ENCODE peak calls at places on chromosomes 2 and 18, in ten cellular contexts. One of them, this sample, is unnamed.

GRCh38 chr2:10196275-10196892 is 73.8 kb downstream of the RRM2 start:
- DNase-seq in cardiac muscle cell: peak; percentile 51
- DNase-seq in nephron progenitor cell: no peak
- DNase-seq in GM23338: no peak
- DNase-seq in fibroblast of mammary gland: no peak
- DNase-seq in lower lobe of right lung: no peak
- DNase-seq in A673: no peak
- DNase-seq in Panc1: no peak
- DNase-seq in IMR-90: no peak
- DNase-seq in PC-3: no peak
- DNase-seq in this sample: no peak

GRCh38 chr18:48920408-48921038 is 30.2 kb downstream of the SMAD7 start:
- DNase-seq in GM23338: no peak
- DNase-seq in nephron progenitor cell: no peak
- DNase-seq in lower lobe of right lung: no peak
- DNase-seq in Panc1: no peak
- DNase-seq in cardiac muscle cell: no peak
- DNase-seq in fibroblast of mammary gland: no peak
- DNase-seq in PC-3: no peak
- DNase-seq in IMR-90: no peak
- DNase-seq in A673: no peak
- DNase-seq in this sample: no peak

GRCh38 chr2:88658318-88658717 is 31.1 kb upstream of the EIF2AK3 start:
- DNase-seq in lower lobe of right lung: no peak
- DNase-seq in PC-3: peak; percentile 80
- DNase-seq in fibroblast of mammary gland: peak; percentile 75
- DNase-seq in A673: no peak
- DNase-seq in GM23338: no peak
- DNase-seq in cardiac muscle cell: peak; percentile 65
- DNase-seq in nephron progenitor cell: no peak
- DNase-seq in Panc1: no peak
- DNase-seq in IMR-90: peak; percentile 79
- DNase-seq in this sample: no peak

GRCh38 chr2:70570041-70570661 is 16.5 kb upstream of the TGFA start:
- DNase-seq in cardiac muscle cell: peak; percentile 54
- DNase-seq in Panc1: no peak
- DNase-seq in IMR-90: no peak
- DNase-seq in lower lobe of right lung: peak; percentile 53
- DNase-seq in A673: no peak
- DNase-seq in PC-3: peak; percentile 60
- DNase-seq in nephron progenitor cell: no peak
- DNase-seq in fibroblast of mammary gland: no peak
- DNase-seq in GM23338: peak; percentile 80
- DNase-seq in this sample: no peak

GRCh38 chr2:8674420-8675009 is 7.3 kb upstream of the ID2 start:
- DNase-seq in PC-3: no peak
- DNase-seq in GM23338: no peak
- DNase-seq in cardiac muscle cell: no peak
- DNase-seq in nephron progenitor cell: no peak
- DNase-seq in Panc1: no peak
- DNase-seq in lower lobe of right lung: no peak
- DNase-seq in fibroblast of mammary gland: no peak
- DNase-seq in IMR-90: no peak
- DNase-seq in A673: no peak
- DNase-seq in this sample: no peak

GRCh38 chr2:72895759-72896281 is 8.6 kb downstream of the SPR start:
- DNase-seq in Panc1: no peak
- DNase-seq in lower lobe of right lung: peak; percentile 50
- DNase-seq in nephron progenitor cell: no peak
- DNase-seq in fibroblast of mammary gland: peak; percentile 44
- DNase-seq in IMR-90: peak; percentile 55
- DNase-seq in cardiac muscle cell: peak; percentile 73
- DNase-seq in A673: no peak
- DNase-seq in PC-3: peak; percentile 47
- DNase-seq in GM23338: no peak
- DNase-seq in this sample: no peak

GRCh38 chr2:231364961-231365810 is 30.3 kb upstream of the B3GNT7 start:
- DNase-seq in GM23338: no peak
- DNase-seq in PC-3: peak; percentile 98
- DNase-seq in lower lobe of right lung: peak; percentile 44
- DNase-seq in cardiac muscle cell: peak; percentile 77
- DNase-seq in fibroblast of mammary gland: peak; percentile 26
- DNase-seq in nephron progenitor cell: no peak
- DNase-seq in A673: peak; percentile 20
- DNase-seq in Panc1: peak; percentile 82
- DNase-seq in IMR-90: peak; percentile 89
- DNase-seq in this sample: no peak

GRCh38 chr2:49827366-49827765 is 673.1 kb upstream of the FSHR start:
- DNase-seq in PC-3: no peak
- DNase-seq in IMR-90: no peak
- DNase-seq in A673: no peak
- DNase-seq in fibroblast of mammary gland: no peak
- DNase-seq in nephron progenitor cell: no peak
- DNase-seq in lower lobe of right lung: no peak
- DNase-seq in cardiac muscle cell: no peak
- DNase-seq in GM23338: peak; percentile 43
- DNase-seq in Panc1: no peak
- DNase-seq in this sample: no peak

GRCh38 chr18:48878471-48878870 is 72.3 kb downstream of the SMAD7 start:
- DNase-seq in cardiac muscle cell: no peak
- DNase-seq in lower lobe of right lung: peak; percentile 48
- DNase-seq in IMR-90: no peak
- DNase-seq in fibroblast of mammary gland: no peak
- DNase-seq in GM23338: no peak
- DNase-seq in nephron progenitor cell: no peak
- DNase-seq in A673: no peak
- DNase-seq in Panc1: no peak
- DNase-seq in PC-3: no peak
- DNase-seq in this sample: no peak

DNA sequence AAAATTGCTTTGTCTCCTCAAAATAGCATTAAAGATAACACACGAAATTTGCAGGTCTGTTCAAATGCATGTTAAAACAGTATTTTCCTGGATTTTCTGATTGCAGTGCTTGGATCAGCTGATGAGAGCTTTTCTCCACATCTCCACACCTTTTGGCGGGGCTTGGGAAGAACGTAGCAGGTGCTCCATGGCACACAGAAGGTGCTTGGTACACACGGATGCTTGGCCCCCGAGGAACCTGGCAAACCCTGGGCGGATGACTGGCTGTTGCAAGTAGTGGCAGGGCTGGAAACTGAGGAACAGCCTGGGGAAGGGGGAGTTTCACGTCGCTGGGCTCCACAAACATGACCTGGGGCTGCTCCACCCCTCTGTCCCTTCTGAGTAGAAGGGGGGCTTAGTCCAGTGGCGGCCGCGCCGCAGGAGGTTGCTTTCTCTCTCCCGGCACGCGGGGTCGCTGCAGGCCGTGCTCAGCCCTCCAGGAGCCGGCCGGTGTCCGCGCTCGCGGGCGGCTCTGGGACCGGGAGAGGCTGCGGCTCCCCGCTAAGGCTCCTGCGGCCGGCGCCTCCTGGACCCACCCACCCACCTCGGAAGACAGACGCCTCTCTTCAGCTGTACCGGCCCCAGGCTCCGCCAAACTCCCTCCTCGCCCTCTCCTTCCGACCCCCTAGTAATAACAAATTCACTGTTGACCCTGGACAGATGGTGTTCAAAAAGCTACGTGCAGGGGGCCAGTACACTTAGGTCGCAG is 69.3 kb downstream of the MARCO start:
- DNase-seq in IMR-90: peak; percentile 5
- DNase-seq in Panc1: no peak
- DNase-seq in PC-3: peak; percentile 70
- DNase-seq in cardiac muscle cell: peak; percentile 62
- DNase-seq in lower lobe of right lung: peak; percentile 66
- DNase-seq in nephron progenitor cell: peak; percentile 86
- DNase-seq in fibroblast of mammary gland: peak; percentile 30
- DNase-seq in GM23338: peak; percentile 88
- DNase-seq in A673: peak; percentile 51
- DNase-seq in this sample: peak; percentile 73
- TF ChIP-seq CTCF in IMR-90: peak; percentile 67
- TF ChIP-seq CTCF in Panc1: peak; percentile 90
- TF ChIP-seq CTCF in PC-3: peak; percentile 74
- TF ChIP-seq CTCF in cardiac muscle cell: peak; percentile 61
- TF ChIP-seq CTCF in lower lobe of right lung: peak; percentile 56
- TF ChIP-seq CTCF in nephron progenitor cell: peak; percentile 71
- TF ChIP-seq CTCF in fibroblast of mammary gland: peak; percentile 42
- TF ChIP-seq CTCF in GM23338: peak; percentile 90
- TF ChIP-seq CTCF in A673: peak; percentile 57
- TF ChIP-seq CTCF in this sample: peak; percentile 51

GRCh38 chr18:46290440-46291020 is 186.3 kb downstream of the HAUS1 start:
- DNase-seq in fibroblast of mammary gland: no peak
- DNase-seq in lower lobe of right lung: no peak
- DNase-seq in A673: no peak
- DNase-seq in nephron progenitor cell: no peak
- DNase-seq in Panc1: no peak
- DNase-seq in IMR-90: no peak
- DNase-seq in GM23338: no peak
- DNase-seq in cardiac muscle cell: no peak
- DNase-seq in PC-3: no peak
- DNase-seq in this sample: no peak

GRCh38 chr18:46293699-46294300 is 189.6 kb downstream of the HAUS1 start:
- DNase-seq in A673: peak; percentile 43
- DNase-seq in lower lobe of right lung: no peak
- DNase-seq in fibroblast of mammary gland: no peak
- DNase-seq in GM23338: peak; percentile 76
- DNase-seq in IMR-90: peak; percentile 8
- DNase-seq in Panc1: no peak
- DNase-seq in PC-3: peak; percentile 30
- DNase-seq in cardiac muscle cell: peak; percentile 22
- DNase-seq in nephron progenitor cell: no peak
- DNase-seq in this sample: no peak

GRCh38 chr18:46289931-46290330 is 185.7 kb downstream of the HAUS1 start:
- DNase-seq in GM23338: no peak
- DNase-seq in A673: no peak
- DNase-seq in lower lobe of right lung: no peak
- DNase-seq in PC-3: no peak
- DNase-seq in cardiac muscle cell: no peak
- DNase-seq in fibroblast of mammary gland: no peak
- DNase-seq in Panc1: no peak
- DNase-seq in nephron progenitor cell: no peak
- DNase-seq in IMR-90: no peak
- DNase-seq in this sample: no peak

GRCh38 chr18:46291149-46291548 is 187.0 kb downstream of the HAUS1 start:
- DNase-seq in A673: no peak
- DNase-seq in Panc1: no peak
- DNase-seq in nephron progenitor cell: no peak
- DNase-seq in PC-3: no peak
- DNase-seq in fibroblast of mammary gland: no peak
- DNase-seq in cardiac muscle cell: no peak
- DNase-seq in lower lobe of right lung: no peak
- DNase-seq in GM23338: no peak
- DNase-seq in IMR-90: no peak
- DNase-seq in this sample: peak; percentile 28

DNA sequence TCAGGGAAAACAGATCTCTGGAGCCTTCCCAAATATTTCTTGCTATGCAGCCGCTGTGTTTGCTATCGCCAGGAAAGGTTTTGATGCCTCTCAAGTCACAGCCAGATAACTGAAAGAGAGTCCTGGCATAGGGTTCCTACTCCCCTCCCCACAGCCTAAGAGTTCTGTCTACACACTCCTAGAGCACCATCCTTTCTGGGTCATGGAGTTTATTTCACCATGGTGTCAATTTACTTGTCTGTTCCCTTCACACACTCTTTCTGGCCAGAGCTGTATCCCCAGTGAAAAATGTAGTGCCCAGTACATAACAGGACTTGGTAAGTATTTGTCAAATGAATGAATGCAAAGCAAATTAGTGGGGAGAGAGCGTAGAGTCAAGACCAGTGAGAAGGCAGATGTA is 185.3 kb downstream of the HAUS1 start:
- DNase-seq in fibroblast of mammary gland: no peak
- DNase-seq in lower lobe of right lung: no peak
- DNase-seq in PC-3: no peak
- DNase-seq in cardiac muscle cell: no peak
- DNase-seq in IMR-90: no peak
- DNase-seq in GM23338: no peak
- DNase-seq in Panc1: no peak
- DNase-seq in nephron progenitor cell: no peak
- DNase-seq in A673: no peak
- DNase-seq in this sample: no peak
- TF ChIP-seq CTCF in fibroblast of mammary gland: no peak
- TF ChIP-seq CTCF in lower lobe of right lung: no peak
- TF ChIP-seq CTCF in PC-3: no peak
- TF ChIP-seq CTCF in cardiac muscle cell: no peak
- TF ChIP-seq CTCF in IMR-90: no peak
- TF ChIP-seq CTCF in GM23338: no peak
- TF ChIP-seq CTCF in Panc1: no peak
- TF ChIP-seq CTCF in nephron progenitor cell: no peak
- TF ChIP-seq CTCF in A673: no peak
- TF ChIP-seq CTCF in this sample: no peak

DNA sequence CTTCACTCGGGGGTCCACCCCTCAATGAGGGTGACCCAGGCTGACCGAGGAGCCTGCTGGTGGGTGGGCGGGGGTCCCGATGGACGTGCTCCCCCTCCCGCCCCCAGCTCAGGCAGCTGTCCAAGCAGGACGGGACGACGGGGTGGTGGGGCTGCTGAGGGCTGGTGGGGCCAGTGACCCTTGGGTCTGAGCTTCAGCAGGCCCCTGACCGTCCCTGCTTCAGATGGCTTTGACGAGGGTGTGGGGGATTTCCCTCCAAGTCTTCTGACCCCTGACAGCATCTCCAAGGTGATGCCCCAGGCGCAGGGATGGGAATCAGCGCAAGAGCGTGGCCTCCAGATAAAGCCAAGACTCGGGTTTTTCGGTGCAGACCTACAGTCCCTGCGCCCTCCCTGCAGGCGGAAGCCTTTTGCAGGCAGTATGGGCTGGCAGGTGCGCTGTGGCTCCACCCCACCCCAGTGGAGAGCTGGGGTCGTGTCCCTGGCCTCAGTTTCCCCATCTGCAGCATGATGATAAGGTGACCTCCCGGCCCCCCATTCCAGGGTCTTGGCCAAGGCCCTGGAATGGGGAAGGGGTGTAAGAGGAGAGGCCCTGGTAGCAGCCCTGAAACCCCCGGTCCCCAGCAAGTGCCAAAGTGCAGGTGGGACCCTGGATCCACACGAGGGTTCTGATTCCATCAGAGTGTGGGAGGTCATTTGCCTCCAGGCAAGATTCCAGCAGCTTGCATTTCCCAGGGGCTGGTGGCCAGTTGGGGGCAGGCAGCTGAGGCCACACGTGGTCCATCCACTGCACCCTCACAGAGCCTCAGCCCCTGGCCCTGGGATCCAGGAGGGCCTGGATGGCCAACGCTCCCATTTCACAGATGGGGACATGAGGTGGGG is 8.7 kb downstream of the CROCC2 start:
- DNase-seq in A673: no peak
- DNase-seq in cardiac muscle cell: no peak
- DNase-seq in Panc1: no peak
- DNase-seq in lower lobe of right lung: peak; percentile 41
- DNase-seq in nephron progenitor cell: no peak
- DNase-seq in PC-3: no peak
- DNase-seq in IMR-90: no peak
- DNase-seq in fibroblast of mammary gland: no peak
- DNase-seq in GM23338: no peak
- DNase-seq in this sample: no peak
- TF ChIP-seq CTCF in A673: peak; percentile 27
- TF ChIP-seq CTCF in cardiac muscle cell: no peak
- TF ChIP-seq CTCF in Panc1: peak; percentile 78
- TF ChIP-seq CTCF in lower lobe of right lung: peak; percentile 1
- TF ChIP-seq CTCF in nephron progenitor cell: peak; percentile 36
- TF ChIP-seq CTCF in PC-3: peak; percentile 33
- TF ChIP-seq CTCF in IMR-90: no peak
- TF ChIP-seq CTCF in fibroblast of mammary gland: no peak
- TF ChIP-seq CTCF in GM23338: no peak
- TF ChIP-seq CTCF in this sample: no peak

GRCh38 chr2:234288974-234289455 is 207.9 kb downstream of the ARL4C start:
- DNase-seq in cardiac muscle cell: peak; percentile 63
- DNase-seq in nephron progenitor cell: peak; percentile 78
- DNase-seq in PC-3: peak; percentile 58
- DNase-seq in Panc1: no peak
- DNase-seq in lower lobe of right lung: peak; percentile 68
- DNase-seq in GM23338: peak; percentile 76
- DNase-seq in A673: peak; percentile 61
- DNase-seq in IMR-90: peak; percentile 41
- DNase-seq in fibroblast of mammary gland: peak; percentile 50
- DNase-seq in this sample: peak; percentile 57
- TF ChIP-seq CTCF in cardiac muscle cell: peak; percentile 83
- TF ChIP-seq CTCF in nephron progenitor cell: peak; percentile 78
- TF ChIP-seq CTCF in PC-3: peak; percentile 75
- TF ChIP-seq CTCF in Panc1: peak; percentile 88
- TF ChIP-seq CTCF in lower lobe of right lung: peak; percentile 89
- TF ChIP-seq CTCF in GM23338: peak; percentile 96
- TF ChIP-seq CTCF in A673: peak; percentile 91
- TF ChIP-seq CTCF in IMR-90: peak; percentile 65
- TF ChIP-seq CTCF in fibroblast of mammary gland: peak; percentile 77
- TF ChIP-seq CTCF in this sample: peak; percentile 83

This sample was measured in GM13976.